ENCODE peak calls at places on chromosomes 3 and 15, in five cellular contexts. L, R, J, T and B are unnamed samples.

GRCh38 chr3:11240496-11240895 is 31.7 kb upstream of the ATG7 start:
- DNase-seq in J (no peak), L (no peak), T (no peak), R (no peak), B (no peak)

GRCh38 chr15:101813803-101814534 is 2.0 kb downstream of the OR4F15 start:
- DNase-seq in L (no peak), J (peak), R (no peak), T (peak), B (no peak)

GRCh38 chr3:189272500-189273119 is 100.8 kb downstream of the TPRG1 start:
- DNase-seq in L (no peak), R (no peak), J (no peak), T (peak), B (no peak)

GRCh38 chr15:84953136-84953535 is 28.5 kb upstream of the PDE8A start:
- DNase-seq in R (no peak), J (no peak), T (no peak), L (no peak), B (peak)

GRCh38 chr3:55676643-55677042 is 189.5 kb upstream of the WNT5A start:
- DNase-seq in J (no peak), R (no peak), L (no peak), T (no peak), B (no peak)

GRCh38 chr3:78978037-78978436 is 789.8 kb downstream of the ROBO1 start:
- DNase-seq in R (no peak), T (peak), L (no peak), J (no peak), B (peak)

GRCh38 chr3:104066658-104067057 is 1300.1 kb upstream of the ALCAM start:
- DNase-seq in J (no peak), T (no peak), R (no peak), L (no peak), B (peak)

GRCh38 chr15:38069506-38069905 is 135.1 kb downstream of the TMCO5A start:
- DNase-seq in L (peak), J (peak), R (no peak), T (no peak), B (peak)

GRCh38 chr3:189132125-189132744 is 39.5 kb upstream of the TPRG1 start:
- DNase-seq in T (no peak), R (peak), L (no peak), J (peak), B (peak)

GRCh38 chr15:90101969-90102890 is at the start of gene IDH2:
- DNase-seq in J (no peak), T (peak), R (peak), L (peak), B (peak)